ENCODE peak calls at places on chromosomes 12 and 14, in four cellular contexts. H is OCI-LY7, L is Peyer's patch, X is HCT116. C is an unnamed sample.

GRCh38 chr12:106780010-106780625 is 5.6 kb downstream of the RIC8B start:
- DNase-seq in X (no peak), L (no peak), H (no peak), C (peak; percentile 68)

GRCh38 chr14:79629891-79630560 is 581.3 kb downstream of the DIO2 start:
- DNase-seq in L (no peak), H (no peak), X (no peak), C (no peak)

GRCh38 chr12:78887008-78887407 is 22.4 kb downstream of the SYT1 start:
- DNase-seq in H (no peak), X (peak; percentile 87), L (no peak), C (peak; percentile 8)

GRCh38 chr12:131946757-131947156 is 3.0 kb upstream of the EP400 start:
- DNase-seq in X (no peak), L (no peak), H (no peak), C (no peak)

GRCh38 chr12:12128665-12129064 is 57.9 kb downstream of the BCL2L14 start:
- DNase-seq in L (no peak), X (no peak), H (no peak), C (no peak)

GRCh38 chr12:114954626-114955025 is 270.7 kb upstream of the TBX3 start:
- DNase-seq in H (no peak), L (no peak), X (no peak), C (no peak)

GRCh38 chr12:65657635-65658034 is 166.6 kb upstream of the HMGA2 start:
- DNase-seq in H (no peak), X (no peak), L (no peak), C (no peak)

GRCh38 chr12:94856324-94856723 is 147.2 kb downstream of the NDUFA12 start:
- DNase-seq in X (no peak), L (no peak), H (no peak), C (no peak)

GRCh38 chr12:25130741-25131188 is 64.2 kb downstream of the DNAI7 start:
- DNase-seq in L (no peak), H (peak; percentile 80), X (peak; percentile 22), C (no peak)

GRCh38 chr12:122669397-122670070 is 33.6 kb downstream of the HCAR2 start:
- DNase-seq in H (no peak), X (no peak), L (no peak), C (peak; percentile 40)

GRCh38 chr12:118290130-118290529 is 82.6 kb downstream of the TAOK3 start:
- DNase-seq in L (no peak), H (no peak), X (no peak), C (no peak)

GRCh38 chr14:59148334-59148900 is 40.0 kb upstream of the DAAM1 start:
- DNase-seq in L (no peak), X (no peak), H (peak; percentile 84), C (no peak)

GRCh38 chr14:41605550-41606248 is 977 bp upstream of the LRFN5 start:
- DNase-seq in H (no peak), X (no peak), L (no peak), C (no peak)

GRCh38 chr14:22420598-22421186 is 168.3 kb downstream of the DAD1 start:
- DNase-seq in H (no peak), L (no peak), X (no peak), C (no peak)

GRCh38 chr12:53466640-53467039 is 14.7 kb downstream of the PCBP2 start:
- DNase-seq in H (no peak), L (no peak), X (no peak), C (no peak)

GRCh38 chr12:53467082-53467481 is 15.2 kb downstream of the PCBP2 start:
- DNase-seq in L (no peak), H (no peak), X (no peak), C (no peak)

GRCh38 chr12:53465679-53466078 is 13.8 kb downstream of the PCBP2 start:
- DNase-seq in H (no peak), X (no peak), L (no peak), C (no peak)

GRCh38 chr12:53468286-53468685 is 16.4 kb downstream of the PCBP2 start:
- DNase-seq in H (no peak), L (no peak), X (no peak), C (no peak)

GRCh38 chr12:53467880-53468279 is 16.0 kb downstream of the PCBP2 start:
- DNase-seq in X (no peak), H (no peak), L (no peak), C (no peak)
- H3K27ac ChIP-seq in X (no peak overlapping the region), H (no peak overlapping the region), L (no peak overlapping the region), C (no peak overlapping the region)

DNA sequence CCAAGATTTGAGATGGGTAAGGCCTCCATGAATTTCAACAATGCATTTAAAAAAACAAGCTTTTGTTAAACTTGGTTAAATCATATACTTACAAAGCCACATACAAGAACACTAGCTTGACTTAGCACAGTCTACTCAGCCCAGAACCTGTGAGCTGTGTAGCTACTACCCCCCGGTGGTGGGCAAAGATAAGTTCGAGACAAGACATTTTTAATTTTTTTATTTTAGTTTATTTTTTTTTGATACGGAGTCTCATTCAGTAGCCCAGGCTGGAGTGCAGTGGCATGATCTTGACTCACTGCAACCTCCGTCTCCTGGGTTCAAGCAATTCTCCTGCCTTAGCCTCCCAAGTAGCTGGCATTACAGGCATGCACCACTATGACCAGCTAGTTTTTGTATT is 3.7 kb upstream of the NECAP1 start:
- DNase-seq in H (peak; percentile 66), L (no peak), X (peak; percentile 50), C (no peak)
- TF ChIP-seq CTCF in H (peak; percentile 73), L (no peak), X (peak; percentile 48), C (peak; percentile 73)

DNA sequence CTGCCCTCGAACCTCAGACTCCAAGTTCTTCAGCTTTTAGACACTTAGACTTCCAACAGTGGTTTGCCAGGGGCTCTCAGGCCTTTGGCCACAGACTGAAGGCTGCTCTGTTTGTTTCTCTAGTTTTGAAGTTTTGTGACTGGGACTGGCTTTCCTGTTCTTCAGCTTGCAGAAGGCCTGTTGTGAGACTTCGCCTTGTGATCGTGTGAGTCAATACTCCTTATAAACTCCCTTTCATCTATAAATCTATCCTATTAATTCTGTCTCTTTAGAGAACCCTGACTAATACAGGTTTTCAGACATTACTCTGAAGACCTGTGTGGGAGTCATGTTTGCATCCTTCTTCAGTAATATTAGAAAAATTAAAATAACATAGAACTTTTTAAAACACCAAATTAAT is 289.1 kb downstream of the RMST start:
- DNase-seq in L (no peak), X (no peak), H (no peak), C (no peak)
- H3K4me1 ChIP-seq in L (no peaks in the 10 kb centered on the region), X (no peaks in the 10 kb centered on the region), H (no peaks in the 10 kb centered on the region), C (no peaks in the 10 kb centered on the region)

DNA sequence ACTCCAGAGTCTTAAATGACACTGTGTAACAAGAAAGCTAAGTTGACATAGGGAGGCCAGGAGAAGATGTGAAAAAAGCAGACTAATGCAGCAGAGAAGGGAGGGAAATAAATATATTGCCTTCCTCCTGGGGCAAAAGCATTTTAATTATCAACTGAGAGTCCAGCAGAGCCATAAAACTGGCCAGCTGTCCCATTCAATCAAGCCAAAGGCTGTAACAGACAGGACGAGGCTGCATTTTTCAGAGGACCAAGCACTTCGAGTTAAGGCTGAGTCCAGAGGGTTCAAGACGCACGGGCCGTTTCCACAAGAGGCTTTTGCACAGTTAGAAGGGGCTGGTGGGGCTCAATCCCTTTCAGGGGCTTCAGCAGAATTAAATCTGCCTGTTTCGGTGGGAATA is 20.4 kb downstream of the MAP3K9 start:
- DNase-seq in H (no peak), L (no peak), X (no peak), C (no peak)
- H3K27ac ChIP-seq in H (no peak overlapping the region), L (no peak overlapping the region), X (no peak overlapping the region), C (no peak overlapping the region)

GRCh38 chr14:71918955-71919354 is 13.3 kb upstream of the RGS6 start:
- DNase-seq in H (no peak), L (no peak), X (no peak), C (no peak)
- TF ChIP-seq CTCF in H (no peak), L (no peak), X (no peak), C (no peak)

GRCh38 chr12:96352161-96352835 is 47.9 kb downstream of the CDK17 start:
- DNase-seq in X (no peak), L (no peak), H (no peak), C (no peak)
- H3K4me1 ChIP-seq in X (no peaks in the 10 kb centered on the region), L (no peaks in the 10 kb centered on the region), H (peaks cover 25% of the 10 kb centered on the region), C (peaks cover 24% of the 10 kb centered on the region)

C was measured in foreskin keratinocyte.